ENCODE peak calls at places on chromosomes 2 and 18, in ten cellular contexts. U, A, V, K, M, D, H, O, J and X are unnamed samples. For H3K36me3, the result is how much of the 10 kb centered on the place peaks cover.

GRCh38 chr2:156589381-156590079 is 153.4 kb downstream of the GPD2 start:
- DNase-seq in U (no peak), A (peak), V (peak), K (no peak), M (no peak), D (no peak), H (peak), O (peak), J (no peak), X (no peak)

GRCh38 chr2:225820828-225821227 is 421.3 kb downstream of the NYAP2 start:
- DNase-seq in U (no peak), A (no peak), V (peak), K (no peak), M (no peak), D (no peak), H (no peak), O (no peak), J (no peak), X (no peak)

GRCh38 chr2:20241973-20242726 is 17.2 kb upstream of the SDC1 start:
- DNase-seq in U (no peak), A (no peak), V (no peak), K (peak), M (no peak), D (no peak), H (no peak), O (no peak), J (no peak), X (no peak)

GRCh38 chr2:138829326-138829725 is 49.1 kb upstream of the NXPH2 start:
- DNase-seq in U (no peak), A (peak), V (peak), K (peak), M (no peak), D (no peak), H (peak), O (peak), J (no peak), X (peak)

GRCh38 chr2:99420751-99421299 is 69.0 kb downstream of the REV1 start:
- DNase-seq in U (no peak), A (peak), V (peak), K (no peak), M (no peak), D (no peak), H (peak), O (no peak), J (no peak), X (no peak)

GRCh38 chr18:58167073-58167472 is 123.0 kb downstream of the NEDD4L start:
- DNase-seq in U (no peak), A (no peak), V (no peak), K (no peak), M (peak), D (no peak), H (no peak), O (no peak), J (no peak), X (no peak)

GRCh38 chr2:128548461-128548891 is 229.8 kb upstream of the HS6ST1 start:
- DNase-seq in U (no peak), A (no peak), V (no peak), K (no peak), M (no peak), D (no peak), H (no peak), O (no peak), J (peak), X (no peak)

GRCh38 chr2:12352891-12353290 is 363.8 kb upstream of the TRIB2 start:
- DNase-seq in U (no peak), A (peak), V (no peak), K (no peak), M (no peak), D (no peak), H (no peak), O (no peak), J (no peak), X (no peak)

GRCh38 chr2:13522096-13522495 is 805.4 kb downstream of the TRIB2 start:
- DNase-seq in U (no peak), A (no peak), V (no peak), K (no peak), M (no peak), D (no peak), H (no peak), O (no peak), J (no peak), X (no peak)

GRCh38 chr2:45570671-45571334 is 40.3 kb downstream of the SRBD1 start:
- DNase-seq in U (no peak), A (peak), V (peak), K (peak), M (no peak), D (no peak), H (peak), O (no peak), J (no peak), X (no peak)

GRCh38 chr2:20608666-20609348 is 42.1 kb downstream of the HS1BP3 start:
- DNase-seq in U (peak), A (peak), V (peak), K (peak), M (no peak), D (peak), H (no peak), O (no peak), J (peak), X (no peak)

GRCh38 chr2:211055438-211055837 is 499.0 kb downstream of the CPS1 start:
- DNase-seq in U (no peak), A (no peak), V (no peak), K (peak), M (no peak), D (no peak), H (peak), O (peak), J (no peak), X (no peak)

GRCh38 chr2:169095631-169096105 is 26.3 kb downstream of the DHRS9 start:
- DNase-seq in U (no peak), A (peak), V (peak), K (no peak), M (no peak), D (no peak), H (peak), O (peak), J (no peak), X (peak)

GRCh38 chr2:189441709-189442074 is 418 bp downstream of the WDR75 start:
- DNase-seq in U (no peak), A (no peak), V (peak), K (no peak), M (peak), D (no peak), H (no peak), O (no peak), J (no peak), X (no peak)

GRCh38 chr2:189444322-189444721 is 3.0 kb downstream of the WDR75 start:
- DNase-seq in U (no peak), A (peak), V (peak), K (no peak), M (no peak), D (no peak), H (no peak), O (no peak), J (no peak), X (no peak)

GRCh38 chr2:189440644-189440946 is 679 bp upstream of the WDR75 start:
- DNase-seq in U (no peak), A (no peak), V (no peak), K (no peak), M (peak), D (no peak), H (no peak), O (no peak), J (no peak), X (no peak)

GRCh38 chr2:189440947-189441708 is at the start of gene WDR75:
- DNase-seq in U (peak), A (peak), V (peak), K (peak), M (peak), D (peak), H (peak), O (peak), J (peak), X (peak)

GRCh38 chr2:189442468-189442867 is 1.2 kb downstream of the WDR75 start:
- DNase-seq in U (no peak), A (no peak), V (no peak), K (no peak), M (no peak), D (no peak), H (no peak), O (no peak), J (no peak), X (no peak)
- H3K4me3 ChIP-seq in U (peak), A (no peak), V (peak), K (peak), M (no peak), D (peak), H (peak), O (peak), J (peak), X (peak)

GRCh38 chr2:237511885-237512405 is 24.9 kb downstream of the MLPH start:
- DNase-seq in U (no peak), A (no peak), V (no peak), K (no peak), M (no peak), D (no peak), H (no peak), O (no peak), J (no peak), X (no peak)

GRCh38 chr2:237511421-237511820 is 24.4 kb downstream of the MLPH start:
- DNase-seq in U (no peak), A (peak), V (no peak), K (no peak), M (no peak), D (no peak), H (no peak), O (no peak), J (no peak), X (no peak)

GRCh38 chr2:237509151-237509550 is 22.1 kb downstream of the MLPH start:
- DNase-seq in U (no peak), A (no peak), V (no peak), K (no peak), M (no peak), D (no peak), H (no peak), O (no peak), J (no peak), X (no peak)

GRCh38 chr2:237509905-237510304 is 22.9 kb downstream of the MLPH start:
- DNase-seq in U (no peak), A (no peak), V (no peak), K (no peak), M (no peak), D (no peak), H (no peak), O (no peak), J (no peak), X (no peak)

DNA sequence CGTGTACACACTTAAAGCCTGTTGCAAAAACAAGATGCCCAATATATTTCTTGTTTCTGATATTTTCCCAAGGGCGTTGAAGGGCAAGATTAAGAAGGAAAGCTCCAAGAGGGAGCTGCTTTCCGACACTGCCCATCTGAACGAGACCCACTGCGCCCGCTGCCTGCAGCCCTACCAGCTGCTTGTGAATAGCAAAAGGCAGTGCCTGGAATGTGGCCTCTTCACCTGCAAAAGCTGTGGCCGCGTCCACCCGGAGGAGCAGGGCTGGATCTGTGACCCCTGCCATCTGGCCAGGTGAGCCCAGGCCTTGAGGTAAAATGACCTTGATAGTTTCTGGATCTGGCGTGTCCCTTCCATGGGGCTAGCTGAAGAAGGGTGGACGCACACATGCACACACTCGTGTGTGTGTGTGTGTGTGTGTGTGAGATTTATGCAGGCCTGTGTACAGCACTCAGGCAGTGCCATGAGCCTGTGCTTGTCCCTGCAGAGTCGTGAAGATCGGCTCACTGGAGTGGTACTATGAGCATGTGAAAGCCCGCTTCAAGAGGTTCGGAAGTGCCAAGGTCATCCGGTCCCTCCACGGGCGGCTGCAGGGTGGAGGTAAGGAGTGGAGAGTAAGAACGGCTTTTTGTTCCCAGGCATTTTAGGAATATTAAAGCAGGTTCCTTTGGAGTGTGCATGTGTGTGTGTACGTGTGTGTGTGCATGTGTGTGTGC is 23.6 kb downstream of the MLPH start:
- DNase-seq in U (no peak), A (no peak), V (no peak), K (no peak), M (no peak), D (no peak), H (no peak), O (no peak), J (no peak), X (no peak)
- H3K36me3 ChIP-seq in U (under half), A (under half), V (under half), K (under half), M (under half), D (under half), H (under half), O (under half), J (under half), X (under half)

GRCh38 chr2:220787251-220787650 is 784.9 kb downstream of the EPHA4 start:
- DNase-seq in U (no peak), A (no peak), V (peak), K (no peak), M (no peak), D (no peak), H (no peak), O (no peak), J (no peak), X (no peak)

GRCh38 chr2:220795705-220796104 is 776.4 kb downstream of the EPHA4 start:
- DNase-seq in U (no peak), A (peak), V (no peak), K (no peak), M (no peak), D (no peak), H (no peak), O (no peak), J (no peak), X (no peak)

GRCh38 chr2:220785181-220785580 is 786.9 kb downstream of the EPHA4 start:
- DNase-seq in U (no peak), A (no peak), V (no peak), K (no peak), M (no peak), D (no peak), H (no peak), O (no peak), J (no peak), X (no peak)

GRCh38 chr2:220786216-220786615 is 785.9 kb downstream of the EPHA4 start:
- DNase-seq in U (no peak), A (no peak), V (no peak), K (no peak), M (no peak), D (no peak), H (no peak), O (no peak), J (no peak), X (no peak)

GRCh38 chr2:220789961-220790360 is 782.1 kb downstream of the EPHA4 start:
- DNase-seq in U (no peak), A (peak), V (peak), K (no peak), M (no peak), D (no peak), H (peak), O (no peak), J (no peak), X (peak)
- H3K4me3 ChIP-seq in U (no peak), A (no peak), V (no peak), K (no peak), M (no peak), D (no peak), H (no peak), O (no peak), J (no peak), X (no peak)

GRCh38 chr2:201149064-201149820 is 33.3 kb downstream of the CFLAR start:
- DNase-seq in U (no peak), A (peak), V (peak), K (no peak), M (no peak), D (no peak), H (peak), O (peak), J (no peak), X (no peak)
- H3K36me3 ChIP-seq in U (half or more), A (under half), V (under half), K (half or more), M (half or more), D (half or more), H (under half), O (under half), J (half or more), X (under half)

GRCh38 chr2:190974629-190975361 is 39.2 kb downstream of the STAT1 start:
- DNase-seq in U (no peak), A (no peak), V (no peak), K (no peak), M (no peak), D (peak), H (no peak), O (no peak), J (no peak), X (no peak)
- H3K4me3 ChIP-seq in U (no peak), A (no peak), V (no peak), K (no peak), M (no peak), D (no peak), H (no peak), O (no peak), J (no peak), X (no peak)

GRCh38 chr2:121350884-121351283 is 65.9 kb upstream of the TFCP2L1 start:
- DNase-seq in U (no peak), A (no peak), V (no peak), K (no peak), M (no peak), D (no peak), H (no peak), O (no peak), J (no peak), X (no peak)
- H3K36me3 ChIP-seq in U (half or more), A (half or more), V (under half), K (half or more), M (half or more), D (half or more), H (half or more), O (under half), J (half or more), X (half or more)

GRCh38 chr2:85310330-85310729 is 17.5 kb downstream of the TGOLN2 start:
- DNase-seq in U (no peak), A (peak), V (peak), K (no peak), M (no peak), D (no peak), H (no peak), O (no peak), J (no peak), X (no peak)
- H3K4me3 ChIP-seq in U (no peak), A (no peak), V (no peak), K (no peak), M (no peak), D (no peak), H (no peak), O (no peak), J (no peak), X (no peak)